ENCODE peak calls at places on chromosomes 6 and 20, in ten cellular contexts. W is lung; B is activated gamma-delta T cell; O is activated T-helper 1 cell treated with anti-CD3 and anti-CD28 coated beads, Interleukin-12 subunit alpha, Interleukin-12 subunit beta, Interleukin-2, Interleukin-4 antibody, amounts not matched to agents 30 ng/mL and 10 ng/mL and 1 ng/mL, durations not matched to agents 14 hours and 24 hours and 36 hours; D is AG08395; V is cardiac muscle cell; E is HS-5; R is NCI-H2171 treated with DMSO at 0.1 percent for 48 hours; P is SK-N-DZ; N is activated CD4-positive, alpha-beta T cell treated with anti-CD3 and anti-CD28 coated beads, Interleukin-2, amount 50 U/mL, for 1 hour. H is an unnamed sample.

GRCh38 chr6:82786251-82786650 is 279.4 kb downstream of the UBE3D start:
- DNase-seq in W (no peak), B (no peak), O (no peak), D (no peak), V (no peak), E (no peak), R (no peak), P (no peak), N (no peak), H (no peak)

GRCh38 chr20:17498181-17498580 is 33.0 kb downstream of the BFSP1 start:
- DNase-seq in W (no peak), B (no peak), O (no peak), D (peak), V (no peak), E (no peak), R (no peak), P (no peak), N (no peak), H (no peak)

GRCh38 chr6:10838794-10839333 is 525 bp upstream of the MAK start:
- DNase-seq in W (no peak), B (no peak), O (no peak), D (peak), V (no peak), E (no peak), R (no peak), P (no peak), N (no peak), H (no peak)

GRCh38 chr20:6490849-6491248 is 276.6 kb upstream of the BMP2 start:
- DNase-seq in W (no peak), B (no peak), O (no peak), D (no peak), V (no peak), E (no peak), R (no peak), P (no peak), N (no peak), H (no peak)

GRCh38 chr20:41505198-41505597 is 113.0 kb downstream of the CHD6 start:
- DNase-seq in W (no peak), B (no peak), O (no peak), D (no peak), V (no peak), E (no peak), R (no peak), P (no peak), N (no peak), H (no peak)

GRCh38 chr6:43091020-43091419 is 14.9 kb downstream of the PTK7 start:
- DNase-seq in W (no peak), B (no peak), O (no peak), D (no peak), V (no peak), E (no peak), R (no peak), P (no peak), N (no peak), H (no peak)

GRCh38 chr6:40299666-40300065 is 287.5 kb downstream of the LRFN2 start:
- DNase-seq in W (no peak), B (no peak), O (no peak), D (no peak), V (no peak), E (no peak), R (no peak), P (no peak), N (no peak), H (no peak)

GRCh38 chr6:27547157-27548075 is 74.5 kb upstream of the ZNF184 start:
- DNase-seq in W (no peak), B (no peak), O (no peak), D (peak), V (peak), E (peak), R (peak), P (peak), N (no peak), H (peak)

GRCh38 chr6:137224890-137225198 is 5.7 kb upstream of the IFNGR1 start:
- DNase-seq in W (no peak), B (no peak), O (no peak), D (no peak), V (no peak), E (no peak), R (no peak), P (no peak), N (no peak), H (no peak)

GRCh38 chr6:161013697-161014096 is 22.1 kb downstream of the MAP3K4 start:
- DNase-seq in W (no peak), B (no peak), O (no peak), D (no peak), V (no peak), E (no peak), R (no peak), P (no peak), N (no peak), H (no peak)

GRCh38 chr6:100998111-100998510 is 117.0 kb upstream of the ASCC3 start:
- DNase-seq in W (no peak), B (no peak), O (no peak), D (no peak), V (peak), E (peak), R (no peak), P (no peak), N (no peak), H (no peak)

GRCh38 chr6:83055366-83055964 is 10.2 kb downstream of the UBE3D start:
- DNase-seq in W (peak), B (no peak), O (no peak), D (peak), V (peak), E (no peak), R (peak), P (peak), N (peak), H (peak)

GRCh38 chr20:17720755-17721154 is 21.0 kb downstream of the BANF2 start:
- DNase-seq in W (no peak), B (no peak), O (no peak), D (no peak), V (no peak), E (no peak), R (no peak), P (no peak), N (no peak), H (no peak)

GRCh38 chr6:52990342-52990741 is 4.7 kb downstream of the GSTA4 start:
- DNase-seq in W (no peak), B (no peak), O (no peak), D (no peak), V (no peak), E (peak), R (no peak), P (no peak), N (no peak), H (no peak)

GRCh38 chr20:63073051-63073737 is 66.4 kb upstream of the BHLHE23 start:
- DNase-seq in W (no peak), B (no peak), O (no peak), D (no peak), V (no peak), E (no peak), R (no peak), P (no peak), N (no peak), H (no peak)

GRCh38 chr20:507006-507758 is 36.4 kb downstream of the CSNK2A1 start:
- DNase-seq in W (no peak), B (no peak), O (no peak), D (no peak), V (no peak), E (no peak), R (no peak), P (no peak), N (no peak), H (no peak)

GRCh38 chr6:23145801-23146200 is 576.4 kb downstream of the HDGFL1 start:
- DNase-seq in W (no peak), B (no peak), O (no peak), D (peak), V (no peak), E (peak), R (peak), P (peak), N (no peak), H (peak)

GRCh38 chr20:60304026-60304590 is 345.9 kb downstream of the CDH26 start:
- DNase-seq in W (no peak), B (no peak), O (no peak), D (no peak), V (no peak), E (no peak), R (no peak), P (no peak), N (no peak), H (no peak)

GRCh38 chr20:53942121-53942816 is 128.1 kb downstream of the BCAS1 start:
- DNase-seq in W (no peak), B (no peak), O (no peak), D (no peak), V (no peak), E (no peak), R (no peak), P (no peak), N (no peak), H (no peak)

GRCh38 chr20:1150218-1150617 is 31.8 kb downstream of the PSMF1 start:
- DNase-seq in W (no peak), B (no peak), O (no peak), D (no peak), V (peak), E (no peak), R (no peak), P (no peak), N (no peak), H (no peak)

GRCh38 chr6:110310861-110311446 is 47.2 kb downstream of the METTL24 start:
- DNase-seq in W (no peak), B (no peak), O (no peak), D (no peak), V (no peak), E (no peak), R (no peak), P (no peak), N (no peak), H (no peak)

GRCh38 chr6:4687989-4688947 is 87.9 kb upstream of the CDYL start:
- DNase-seq in W (no peak), B (no peak), O (no peak), D (peak), V (peak), E (peak), R (no peak), P (no peak), N (no peak), H (no peak)

GRCh38 chr6:169675011-169675410 is 26.8 kb downstream of the WDR27 start:
- DNase-seq in W (no peak), B (no peak), O (no peak), D (no peak), V (no peak), E (no peak), R (no peak), P (no peak), N (no peak), H (no peak)

GRCh38 chr20:44008806-44009678 is 94.4 kb downstream of the TOX2 start:
- DNase-seq in W (no peak), B (no peak), O (no peak), D (no peak), V (no peak), E (no peak), R (no peak), P (no peak), N (no peak), H (no peak)

GRCh38 chr6:9806195-9806594 is 608.7 kb downstream of the TFAP2A start:
- DNase-seq in W (no peak), B (no peak), O (no peak), D (no peak), V (no peak), E (no peak), R (no peak), P (no peak), N (no peak), H (no peak)

GRCh38 chr20:48951646-48952045 is 30.1 kb downstream of the ARFGEF2 start:
- DNase-seq in W (no peak), B (no peak), O (no peak), D (no peak), V (no peak), E (no peak), R (no peak), P (no peak), N (no peak), H (no peak)

GRCh38 chr20:37902504-37903313 is at the start of gene VSTM2L:
- DNase-seq in W (peak), B (no peak), O (no peak), D (peak), V (peak), E (no peak), R (peak), P (no peak), N (no peak), H (peak)

GRCh38 chr6:26193467-26194328 is 106.5 kb downstream of the HFE start:
- DNase-seq in W (no peak), B (no peak), O (no peak), D (no peak), V (no peak), E (no peak), R (no peak), P (no peak), N (no peak), H (no peak)

GRCh38 chr6:41489284-41489851 is 56.8 kb upstream of the FOXP4 start:
- DNase-seq in W (no peak), B (no peak), O (no peak), D (peak), V (peak), E (no peak), R (peak), P (peak), N (no peak), H (no peak)

H was measured in NCI-H82.